ENCODE peak calls at places on chromosomes 6 and 20, in eight cellular contexts. K, Y, H, P, V, N, S and Z are unnamed samples.
A peak's percentile ranks its signal among the peaks of the same experiment; 100 is the strongest.

GRCh38 chr6:112431803-112432202 is 84.7 kb downstream of the RFPL4B start:
- DNase-seq in V (no peak), S (no peak), N (no peak), H (no peak), P (no peak), Y (no peak), K (no peak), Z (no peak)

GRCh38 chr6:110033101-110033500 is 55.0 kb downstream of the GPR6 start:
- DNase-seq in H (no peak), V (no peak), Y (no peak), K (no peak), N (no peak), S (no peak), P (no peak), Z (no peak)

GRCh38 chr6:5025911-5026819 is 22.3 kb upstream of the RPP40 start:
- DNase-seq in H (no peak), S (peak; percentile 38), V (peak; percentile 47), Y (no peak), K (peak; percentile 52), N (peak; percentile 83), P (peak; percentile 46), Z (peak; percentile 67)

GRCh38 chr6:34445313-34445860 is 19.5 kb upstream of the RPS10 start:
- DNase-seq in S (no peak), H (no peak), K (no peak), P (no peak), V (no peak), N (no peak), Y (no peak), Z (no peak)

GRCh38 chr6:20718705-20719653 is 184.7 kb downstream of the CDKAL1 start:
- DNase-seq in S (peak; percentile 69), N (no peak), P (no peak), Y (no peak), K (no peak), H (no peak), V (no peak), Z (no peak)

GRCh38 chr6:112620832-112621569 is 273.9 kb downstream of the RFPL4B start:
- DNase-seq in K (peak; percentile 25), N (no peak), S (peak; percentile 85), V (no peak), Y (no peak), P (no peak), H (no peak), Z (no peak)

GRCh38 chr6:71038966-71039365 is 82.1 kb upstream of the B3GAT2 start:
- DNase-seq in S (no peak), Y (no peak), P (no peak), V (no peak), K (no peak), N (no peak), H (no peak), Z (no peak)

GRCh38 chr6:5149891-5150290 is 64.8 kb downstream of the PPP1R3G start:
- DNase-seq in V (no peak), S (no peak), Y (no peak), K (no peak), H (no peak), P (no peak), N (no peak), Z (no peak)

GRCh38 chr6:29552512-29553051 is 7.0 kb downstream of the UBD start:
- DNase-seq in P (no peak), V (no peak), Y (peak; percentile 28), S (peak; percentile 87), K (peak; percentile 72), H (no peak), N (no peak), Z (no peak)

GRCh38 chr20:51886891-51887608 is 84.7 kb upstream of the SALL4 start:
- DNase-seq in V (no peak), H (no peak), S (no peak), N (no peak), K (no peak), Y (no peak), P (no peak), Z (no peak)

GRCh38 chr6:105780146-105780860 is 305.8 kb upstream of the PRDM1 start:
- DNase-seq in H (no peak), Y (no peak), K (no peak), S (peak; percentile 18), N (no peak), V (no peak), P (no peak), Z (no peak)

GRCh38 chr20:33125983-33126382 is 42.0 kb upstream of the BPIFA2 start:
- DNase-seq in V (no peak), P (no peak), H (no peak), S (no peak), Y (no peak), K (no peak), N (no peak), Z (no peak)

GRCh38 chr20:21781446-21782075 is 76.1 kb downstream of the PAX1 start:
- DNase-seq in S (no peak), Y (no peak), N (no peak), P (peak; percentile 8), V (peak; percentile 10), K (no peak), H (no peak), Z (peak; percentile 38)

GRCh38 chr6:28142446-28142845 is 763 bp downstream of the ZKSCAN8 start:
- DNase-seq in Y (no peak), K (peak; percentile 38), N (no peak), H (no peak), P (no peak), S (peak; percentile 30), V (no peak), Z (no peak)